ENCODE peak calls at places on chromosome 10, in nine cellular contexts. K, Z, S, C, L, G, M, B and V are unnamed samples.

GRCh38 chr10:57898231-57898630 is 369.5 kb downstream of the IPMK start:
- DNase-seq in Z (no peak), B (no peak), C (no peak), K (peak; percentile 50), M (no peak), S (no peak), G (no peak), L (no peak), V (peak; percentile 27)

GRCh38 chr10:106866244-106866845 is 298.2 kb downstream of the SORCS1 start:
- DNase-seq in C (no peak), Z (no peak), L (no peak), M (no peak), K (no peak), S (no peak), B (no peak), G (no peak), V (no peak)

GRCh38 chr10:70461397-70462348 is 16.9 kb upstream of the PALD1 start:
- DNase-seq in K (peak; percentile 59), Z (peak; percentile 46), B (peak; percentile 60), C (no peak), M (no peak), S (peak; percentile 50), L (no peak), G (peak; percentile 87), V (peak; percentile 56)

GRCh38 chr10:132946806-132947530 is 4.6 kb upstream of the CFAP46 start:
- DNase-seq in L (no peak), C (no peak), B (no peak), Z (no peak), S (no peak), K (no peak), G (no peak), M (no peak), V (no peak)

GRCh38 chr10:69634759-69635425 is 4.8 kb downstream of the FAM241B start:
- DNase-seq in S (no peak), L (no peak), K (peak; percentile 7), C (no peak), G (no peak), Z (no peak), M (peak; percentile 38), B (no peak), V (no peak)

GRCh38 chr10:101062231-101063161 is 707 bp downstream of the KAZALD1 start:
- DNase-seq in B (peak; percentile 40), L (no peak), S (peak; percentile 43), C (no peak), K (peak; percentile 76), G (peak; percentile 71), M (peak; percentile 81), Z (peak; percentile 76), V (peak; percentile 73)

GRCh38 chr10:3018247-3018646 is 49.1 kb upstream of the PFKP start:
- DNase-seq in C (no peak), K (no peak), L (no peak), M (no peak), S (no peak), Z (no peak), B (no peak), G (no peak), V (no peak)

GRCh38 chr10:87684001-87684628 is 24.4 kb downstream of the PAPSS2 start:
- DNase-seq in G (no peak), K (no peak), S (no peak), Z (no peak), B (no peak), C (no peak), M (no peak), L (no peak), V (peak; percentile 23)

GRCh38 chr10:68081916-68082315 is 6.8 kb upstream of the HERC4 start:
- DNase-seq in M (no peak), L (no peak), S (no peak), Z (no peak), G (no peak), K (no peak), B (no peak), C (no peak), V (no peak)

DNA sequence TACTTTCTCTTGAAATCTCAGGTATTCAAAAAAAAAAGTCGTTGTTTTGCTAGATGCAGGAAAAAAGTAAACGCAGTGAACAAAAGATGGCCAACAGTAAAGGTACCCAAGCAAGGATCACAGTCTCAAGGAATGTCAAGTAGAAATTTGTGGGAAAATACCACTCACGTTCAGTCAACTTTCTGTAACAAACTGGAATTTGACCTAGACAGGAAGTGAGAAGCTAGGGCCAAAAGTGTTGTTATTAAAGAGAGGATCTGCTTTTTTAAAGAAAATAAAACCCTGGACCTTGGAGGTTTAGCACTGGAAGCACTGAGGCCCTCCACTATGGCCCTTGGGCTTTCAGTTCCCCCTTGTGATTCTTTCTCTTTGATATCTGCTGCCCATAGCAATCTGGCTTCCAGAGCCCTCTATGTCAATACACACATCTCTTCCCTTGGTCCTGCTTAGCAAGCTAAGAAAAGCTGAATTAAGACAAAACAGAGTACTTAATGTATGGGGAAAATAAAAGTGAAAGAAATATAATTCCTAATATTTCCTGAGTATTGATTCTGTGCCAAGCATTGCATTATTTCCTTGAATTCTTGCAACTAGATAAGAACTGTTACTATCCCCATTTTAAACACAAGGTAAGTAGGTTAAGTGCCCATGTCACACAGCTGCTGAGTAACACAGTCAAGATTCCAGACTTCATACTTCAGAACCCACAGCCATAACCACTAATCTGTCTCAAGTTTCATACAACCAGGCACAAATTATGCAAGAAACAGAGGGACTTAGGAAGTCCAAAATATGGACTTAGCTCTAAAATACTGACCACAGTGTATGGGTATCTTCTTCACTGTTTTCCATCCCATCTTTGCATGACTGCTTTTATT is 2.6 kb upstream of the ZNF438 start:
- DNase-seq in M (no peak), S (peak; percentile 97), K (no peak), G (no peak), C (no peak), Z (no peak), L (no peak), B (peak; percentile 33), V (no peak)
- TF ChIP-seq POLR2A in M (no peak), S (no peak), K (no peak), G (no peak), C (no peak), Z (no peak), L (no peak), B (no peak), V (no peak)

DNA sequence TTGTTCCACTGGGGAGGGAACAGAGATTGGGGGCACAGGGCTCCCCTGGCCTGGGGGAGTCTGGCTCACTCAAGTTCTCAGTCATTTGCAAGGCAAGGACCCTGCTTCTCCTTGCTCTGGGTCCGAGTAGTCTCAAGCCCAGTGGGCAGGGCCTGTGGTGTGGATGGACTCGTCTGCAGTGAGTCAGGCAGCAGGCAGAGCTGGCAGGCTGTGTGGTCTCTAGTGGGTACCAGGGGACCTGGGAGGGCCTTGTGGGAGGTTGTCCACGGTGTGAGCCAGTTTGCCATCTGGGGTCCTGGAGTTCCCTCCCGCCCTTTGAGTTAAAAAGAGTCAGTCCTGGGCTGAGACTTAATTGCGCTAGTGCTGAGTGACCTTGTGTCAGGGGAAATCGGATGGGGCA is 8.8 kb upstream of the SH2D4B start:
- DNase-seq in K (no peak), Z (no peak), C (no peak), L (no peak), M (no peak), B (no peak), G (no peak), S (no peak), V (no peak)
- H3K27ac ChIP-seq in K (peak overlapping the region; percentile 10), Z (no peak overlapping the region), C (no peak overlapping the region), L (peak overlapping the region; percentile 61), M (no peak overlapping the region), B (no peak overlapping the region), G (peak overlapping the region; percentile 76), S (no peak overlapping the region), V (no peak overlapping the region)

DNA sequence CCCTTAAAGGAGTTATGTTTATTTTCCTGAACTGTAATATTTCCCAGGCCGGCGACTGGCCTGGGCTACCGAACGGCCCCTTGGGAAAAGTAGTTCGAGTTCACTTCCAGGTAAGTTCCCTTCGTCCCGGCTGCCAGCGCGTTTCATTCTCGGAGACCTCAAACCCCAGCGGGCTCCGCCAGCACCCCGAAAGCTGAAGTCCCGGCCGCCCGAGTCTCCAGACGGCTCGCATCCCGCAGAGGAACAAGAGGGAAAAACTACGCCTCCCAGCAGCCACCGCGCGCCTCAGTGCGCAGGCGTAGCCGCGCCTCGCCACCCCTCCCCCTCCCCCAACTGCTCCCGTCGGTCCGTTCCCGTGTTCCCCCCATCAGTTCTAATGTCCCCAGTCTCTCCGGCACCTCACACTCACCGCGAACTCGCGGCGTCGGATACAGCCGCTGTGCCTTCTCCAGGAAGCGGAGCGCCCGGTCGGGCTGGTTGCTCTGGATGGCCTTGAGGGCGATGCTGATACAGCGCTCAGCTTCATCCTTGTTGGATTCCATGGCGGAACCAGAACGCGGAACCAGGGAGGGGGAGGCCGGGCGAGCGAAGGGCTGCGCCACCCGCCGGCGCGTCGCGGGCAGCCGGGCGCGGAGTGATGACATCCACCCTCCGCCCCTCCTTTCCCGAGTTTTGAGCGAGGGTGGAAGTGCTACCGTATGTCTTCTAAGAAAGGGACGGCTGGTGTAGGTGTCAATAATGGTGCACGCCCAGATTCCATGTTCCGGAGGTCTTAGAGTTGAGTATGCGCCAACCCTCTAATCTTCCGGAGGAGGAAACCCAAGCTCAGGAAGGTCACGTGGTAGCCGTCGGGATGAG is at the start of gene DNAJB12:
- DNase-seq in B (peak; percentile 85), Z (peak; percentile 89), G (peak; percentile 96), K (peak; percentile 90), C (peak; percentile 97), S (peak; percentile 95), L (peak; percentile 63), M (peak; percentile 96), V (peak; percentile 91)
- TF ChIP-seq POLR2A in B (peak; percentile 81), Z (peak; percentile 82), G (peak; percentile 64), K (no peak), C (peak; percentile 46), S (peak; percentile 92), L (peak; percentile 75), M (peak; percentile 95), V (peak; percentile 68)

GRCh38 chr10:95477175-95477520 is 84.0 kb downstream of the SORBS1 start:
- DNase-seq in S (no peak), B (peak; percentile 51), Z (no peak), K (no peak), M (no peak), L (no peak), G (no peak), C (no peak), V (no peak)
- H3K27ac ChIP-seq in S (no peak overlapping the region), B (peak overlapping the region; percentile 96), Z (peak overlapping the region; percentile 97), K (peak overlapping the region; percentile 95), M (peak overlapping the region; percentile 80), L (peak overlapping the region; percentile 92), G (no peak overlapping the region), C (peak overlapping the region; percentile 85), V (peak overlapping the region; percentile 37)

GRCh38 chr10:75402486-75403143 is 1.1 kb upstream of the ZNF503 start:
- DNase-seq in L (no peak), S (no peak), M (no peak), Z (peak; percentile 52), C (no peak), G (peak; percentile 52), K (peak; percentile 42), B (no peak), V (peak; percentile 44)
- TF ChIP-seq POLR2A in L (no peak), S (no peak), M (no peak), Z (no peak), C (no peak), G (peak; percentile 67), K (no peak), B (no peak), V (no peak)